ENCODE peak calls at places on chromosome 3, in ten cellular contexts. N, I, O, E, R, P, Y, T, H and L are unnamed samples.

GRCh38 chr3:188605960-188606359 is 452.0 kb downstream of the LPP start:
- DNase-seq in N (no peak), I (no peak), O (no peak), E (no peak), R (no peak), P (no peak), Y (no peak), T (no peak), H (no peak), L (no peak)

GRCh38 chr3:12235691-12236090 is 53.2 kb upstream of the PPARG start:
- DNase-seq in N (no peak), I (no peak), O (no peak), E (no peak), R (no peak), P (no peak), Y (no peak), T (no peak), H (no peak), L (no peak)

GRCh38 chr3:29887450-29887849 is 606.6 kb downstream of the RBMS3 start:
- DNase-seq in N (no peak), I (no peak), O (no peak), E (no peak), R (no peak), P (no peak), Y (no peak), T (no peak), H (peak), L (no peak)

GRCh38 chr3:192482391-192482790 is 244.9 kb downstream of the FGF12 start:
- DNase-seq in N (no peak), I (no peak), O (no peak), E (no peak), R (no peak), P (no peak), Y (no peak), T (no peak), H (no peak), L (no peak)

GRCh38 chr3:59641169-59641914 is 591.5 kb upstream of the CFAP20DC start:
- DNase-seq in N (peak), I (no peak), O (peak), E (peak), R (no peak), P (no peak), Y (peak), T (no peak), H (peak), L (no peak)

GRCh38 chr3:1728510-1728909 is 370.2 kb upstream of the CNTN4 start:
- DNase-seq in N (no peak), I (no peak), O (no peak), E (no peak), R (no peak), P (no peak), Y (no peak), T (no peak), H (no peak), L (no peak)

GRCh38 chr3:112136959-112137693 is 4.1 kb upstream of the GCSAM start:
- DNase-seq in N (no peak), I (peak), O (no peak), E (peak), R (no peak), P (peak), Y (no peak), T (peak), H (no peak), L (no peak)

GRCh38 chr3:16477501-16477900 is 36.0 kb downstream of the RFTN1 start:
- DNase-seq in N (no peak), I (no peak), O (no peak), E (no peak), R (no peak), P (peak), Y (no peak), T (no peak), H (no peak), L (no peak)

GRCh38 chr3:52429779-52430415 is 15.0 kb downstream of the SEMA3G start:
- DNase-seq in N (no peak), I (no peak), O (no peak), E (no peak), R (no peak), P (no peak), Y (peak), T (no peak), H (no peak), L (no peak)

GRCh38 chr3:48428088-48428862 is 1.6 kb downstream of the PLXNB1 start:
- DNase-seq in N (peak), I (no peak), O (peak), E (no peak), R (no peak), P (no peak), Y (no peak), T (no peak), H (no peak), L (no peak)

GRCh38 chr3:56988874-56989433 is 71.5 kb upstream of the SPATA12 start:
- DNase-seq in N (peak), I (no peak), O (peak), E (peak), R (peak), P (peak), Y (no peak), T (peak), H (no peak), L (peak)

GRCh38 chr3:102141096-102141912 is 292.0 kb downstream of the NFKBIZ start:
- DNase-seq in N (no peak), I (no peak), O (no peak), E (no peak), R (no peak), P (no peak), Y (no peak), T (no peak), H (no peak), L (no peak)

GRCh38 chr3:100210777-100211145 is 50.0 kb upstream of the TBC1D23 start:
- DNase-seq in N (no peak), I (peak), O (no peak), E (no peak), R (no peak), P (no peak), Y (no peak), T (no peak), H (peak), L (no peak)

GRCh38 chr3:46228259-46229222 is 13.7 kb upstream of the CCR3 start:
- DNase-seq in N (no peak), I (peak), O (no peak), E (no peak), R (no peak), P (no peak), Y (no peak), T (no peak), H (peak), L (no peak)

GRCh38 chr3:25427155-25428002 is 684 bp upstream of the RARB start:
- DNase-seq in N (no peak), I (no peak), O (no peak), E (no peak), R (no peak), P (no peak), Y (no peak), T (no peak), H (no peak), L (no peak)

GRCh38 chr3:126402666-126403302 is 8.1 kb downstream of the CFAP100 start:
- DNase-seq in N (no peak), I (no peak), O (no peak), E (no peak), R (no peak), P (no peak), Y (no peak), T (no peak), H (no peak), L (no peak)

GRCh38 chr3:3309836-3310235 is 130.3 kb upstream of the CRBN start:
- DNase-seq in N (no peak), I (no peak), O (no peak), E (no peak), R (no peak), P (no peak), Y (no peak), T (no peak), H (no peak), L (no peak)

GRCh38 chr3:46194868-46195553 is 13.1 kb downstream of the CCR1 start:
- DNase-seq in N (no peak), I (no peak), O (no peak), E (no peak), R (no peak), P (no peak), Y (no peak), T (no peak), H (no peak), L (no peak)

GRCh38 chr3:46926039-46926438 is 48.5 kb downstream of the PTH1R start:
- DNase-seq in N (peak), I (no peak), O (no peak), E (no peak), R (no peak), P (no peak), Y (peak), T (no peak), H (no peak), L (no peak)

GRCh38 chr3:126342211-126342610 is 15.0 kb downstream of the KLF15 start:
- DNase-seq in N (peak), I (no peak), O (no peak), E (no peak), R (no peak), P (no peak), Y (peak), T (no peak), H (no peak), L (no peak)